ENCODE peak calls at places on chromosomes 13 and 19, in nine cellular contexts. One of them, this sample, is unnamed.

GRCh38 chr13:39347926-39348901 is 254.8 kb downstream of the LHFPL6 start:
- DNase-seq in activated CD8-positive, alpha-beta memory T cell treated with anti-CD3 and anti-CD28 coated beads for 48 hours: no peak
- DNase-seq in activated naive CD8-positive, alpha-beta T cell treated with anti-CD3 and anti-CD28 coated beads, Interleukin-2, amount 50 U/mL, for 24 hours: no peak
- DNase-seq in stimulated activated CD8-positive, alpha-beta memory T cell treated with anti-CD3 and anti-CD28 coated beads, Interleukin-7, amount 100 ng/mL, for 1 hour: no peak
- DNase-seq in pancreas: no peak
- DNase-seq in COLO829: no peak
- DNase-seq in T-cell: no peak
- DNase-seq in sciatic nerve: no peak
- DNase-seq in HTR-8/SVneo: no peak
- DNase-seq in this sample: no peak

GRCh38 chr19:1251233-1251502 is 2.8 kb downstream of the MIDN start:
- DNase-seq in sciatic nerve: no peak
- DNase-seq in stimulated activated CD8-positive, alpha-beta memory T cell treated with anti-CD3 and anti-CD28 coated beads, Interleukin-7, amount 100 ng/mL, for 1 hour: no peak
- DNase-seq in HTR-8/SVneo: no peak
- DNase-seq in T-cell: no peak
- DNase-seq in activated naive CD8-positive, alpha-beta T cell treated with anti-CD3 and anti-CD28 coated beads, Interleukin-2, amount 50 U/mL, for 24 hours: no peak
- DNase-seq in activated CD8-positive, alpha-beta memory T cell treated with anti-CD3 and anti-CD28 coated beads for 48 hours: no peak
- DNase-seq in pancreas: no peak
- DNase-seq in COLO829: no peak
- DNase-seq in this sample: peak

GRCh38 chr19:2049741-2050348 is 1.2 kb downstream of the MKNK2 start:
- DNase-seq in HTR-8/SVneo: peak
- DNase-seq in T-cell: peak
- DNase-seq in COLO829: no peak
- DNase-seq in pancreas: peak
- DNase-seq in stimulated activated CD8-positive, alpha-beta memory T cell treated with anti-CD3 and anti-CD28 coated beads, Interleukin-7, amount 100 ng/mL, for 1 hour: peak
- DNase-seq in sciatic nerve: peak
- DNase-seq in activated naive CD8-positive, alpha-beta T cell treated with anti-CD3 and anti-CD28 coated beads, Interleukin-2, amount 50 U/mL, for 24 hours: peak
- DNase-seq in activated CD8-positive, alpha-beta memory T cell treated with anti-CD3 and anti-CD28 coated beads for 48 hours: peak
- DNase-seq in this sample: peak

GRCh38 chr13:113152894-113153809 is 5.3 kb upstream of the PROZ start:
- DNase-seq in stimulated activated CD8-positive, alpha-beta memory T cell treated with anti-CD3 and anti-CD28 coated beads, Interleukin-7, amount 100 ng/mL, for 1 hour: no peak
- DNase-seq in HTR-8/SVneo: no peak
- DNase-seq in T-cell: no peak
- DNase-seq in COLO829: peak
- DNase-seq in pancreas: peak
- DNase-seq in activated CD8-positive, alpha-beta memory T cell treated with anti-CD3 and anti-CD28 coated beads for 48 hours: no peak
- DNase-seq in activated naive CD8-positive, alpha-beta T cell treated with anti-CD3 and anti-CD28 coated beads, Interleukin-2, amount 50 U/mL, for 24 hours: peak
- DNase-seq in sciatic nerve: peak
- DNase-seq in this sample: peak

GRCh38 chr13:63291701-63292100 is 1876.1 kb upstream of the PCDH20 start:
- DNase-seq in stimulated activated CD8-positive, alpha-beta memory T cell treated with anti-CD3 and anti-CD28 coated beads, Interleukin-7, amount 100 ng/mL, for 1 hour: no peak
- DNase-seq in sciatic nerve: no peak
- DNase-seq in activated naive CD8-positive, alpha-beta T cell treated with anti-CD3 and anti-CD28 coated beads, Interleukin-2, amount 50 U/mL, for 24 hours: no peak
- DNase-seq in HTR-8/SVneo: no peak
- DNase-seq in COLO829: no peak
- DNase-seq in activated CD8-positive, alpha-beta memory T cell treated with anti-CD3 and anti-CD28 coated beads for 48 hours: no peak
- DNase-seq in T-cell: no peak
- DNase-seq in pancreas: no peak
- DNase-seq in this sample: no peak

GRCh38 chr19:36008336-36008978 is at the start of gene SYNE4:
- DNase-seq in activated naive CD8-positive, alpha-beta T cell treated with anti-CD3 and anti-CD28 coated beads, Interleukin-2, amount 50 U/mL, for 24 hours: no peak
- DNase-seq in stimulated activated CD8-positive, alpha-beta memory T cell treated with anti-CD3 and anti-CD28 coated beads, Interleukin-7, amount 100 ng/mL, for 1 hour: no peak
- DNase-seq in COLO829: no peak
- DNase-seq in activated CD8-positive, alpha-beta memory T cell treated with anti-CD3 and anti-CD28 coated beads for 48 hours: no peak
- DNase-seq in pancreas: peak
- DNase-seq in HTR-8/SVneo: no peak
- DNase-seq in T-cell: no peak
- DNase-seq in sciatic nerve: no peak
- DNase-seq in this sample: no peak

GRCh38 chr13:52001120-52001731 is 10.0 kb downstream of the ATP7B start:
- DNase-seq in T-cell: no peak
- DNase-seq in stimulated activated CD8-positive, alpha-beta memory T cell treated with anti-CD3 and anti-CD28 coated beads, Interleukin-7, amount 100 ng/mL, for 1 hour: no peak
- DNase-seq in HTR-8/SVneo: peak
- DNase-seq in sciatic nerve: no peak
- DNase-seq in activated CD8-positive, alpha-beta memory T cell treated with anti-CD3 and anti-CD28 coated beads for 48 hours: no peak
- DNase-seq in activated naive CD8-positive, alpha-beta T cell treated with anti-CD3 and anti-CD28 coated beads, Interleukin-2, amount 50 U/mL, for 24 hours: no peak
- DNase-seq in COLO829: peak
- DNase-seq in pancreas: no peak
- DNase-seq in this sample: peak

GRCh38 chr13:95641961-95642621 is 2.4 kb downstream of the DZIP1 start:
- DNase-seq in sciatic nerve: peak
- DNase-seq in activated CD8-positive, alpha-beta memory T cell treated with anti-CD3 and anti-CD28 coated beads for 48 hours: no peak
- DNase-seq in activated naive CD8-positive, alpha-beta T cell treated with anti-CD3 and anti-CD28 coated beads, Interleukin-2, amount 50 U/mL, for 24 hours: peak
- DNase-seq in stimulated activated CD8-positive, alpha-beta memory T cell treated with anti-CD3 and anti-CD28 coated beads, Interleukin-7, amount 100 ng/mL, for 1 hour: no peak
- DNase-seq in pancreas: peak
- DNase-seq in HTR-8/SVneo: no peak
- DNase-seq in COLO829: no peak
- DNase-seq in T-cell: no peak
- DNase-seq in this sample: peak

GRCh38 chr13:76286178-76286577 is 600.0 kb downstream of the KCTD12 start:
- DNase-seq in pancreas: no peak
- DNase-seq in sciatic nerve: no peak
- DNase-seq in stimulated activated CD8-positive, alpha-beta memory T cell treated with anti-CD3 and anti-CD28 coated beads, Interleukin-7, amount 100 ng/mL, for 1 hour: no peak
- DNase-seq in HTR-8/SVneo: no peak
- DNase-seq in COLO829: no peak
- DNase-seq in activated CD8-positive, alpha-beta memory T cell treated with anti-CD3 and anti-CD28 coated beads for 48 hours: no peak
- DNase-seq in T-cell: no peak
- DNase-seq in activated naive CD8-positive, alpha-beta T cell treated with anti-CD3 and anti-CD28 coated beads, Interleukin-2, amount 50 U/mL, for 24 hours: no peak
- DNase-seq in this sample: peak

GRCh38 chr19:31890230-31890629 is 455.2 kb upstream of the ZNF507 start:
- DNase-seq in HTR-8/SVneo: no peak
- DNase-seq in activated CD8-positive, alpha-beta memory T cell treated with anti-CD3 and anti-CD28 coated beads for 48 hours: no peak
- DNase-seq in COLO829: no peak
- DNase-seq in pancreas: no peak
- DNase-seq in sciatic nerve: no peak
- DNase-seq in activated naive CD8-positive, alpha-beta T cell treated with anti-CD3 and anti-CD28 coated beads, Interleukin-2, amount 50 U/mL, for 24 hours: no peak
- DNase-seq in T-cell: no peak
- DNase-seq in stimulated activated CD8-positive, alpha-beta memory T cell treated with anti-CD3 and anti-CD28 coated beads, Interleukin-7, amount 100 ng/mL, for 1 hour: no peak
- DNase-seq in this sample: no peak

GRCh38 chr19:48968813-48969218 is 3.7 kb downstream of the FTL start:
- DNase-seq in activated naive CD8-positive, alpha-beta T cell treated with anti-CD3 and anti-CD28 coated beads, Interleukin-2, amount 50 U/mL, for 24 hours: no peak
- DNase-seq in T-cell: no peak
- DNase-seq in HTR-8/SVneo: no peak
- DNase-seq in stimulated activated CD8-positive, alpha-beta memory T cell treated with anti-CD3 and anti-CD28 coated beads, Interleukin-7, amount 100 ng/mL, for 1 hour: no peak
- DNase-seq in sciatic nerve: no peak
- DNase-seq in pancreas: no peak
- DNase-seq in COLO829: no peak
- DNase-seq in activated CD8-positive, alpha-beta memory T cell treated with anti-CD3 and anti-CD28 coated beads for 48 hours: no peak
- DNase-seq in this sample: no peak

GRCh38 chr13:34076319-34076718 is 258.4 kb downstream of the RFC3 start:
- DNase-seq in pancreas: no peak
- DNase-seq in activated CD8-positive, alpha-beta memory T cell treated with anti-CD3 and anti-CD28 coated beads for 48 hours: no peak
- DNase-seq in stimulated activated CD8-positive, alpha-beta memory T cell treated with anti-CD3 and anti-CD28 coated beads, Interleukin-7, amount 100 ng/mL, for 1 hour: no peak
- DNase-seq in T-cell: no peak
- DNase-seq in activated naive CD8-positive, alpha-beta T cell treated with anti-CD3 and anti-CD28 coated beads, Interleukin-2, amount 50 U/mL, for 24 hours: no peak
- DNase-seq in sciatic nerve: no peak
- DNase-seq in COLO829: peak
- DNase-seq in HTR-8/SVneo: no peak
- DNase-seq in this sample: peak

GRCh38 chr13:34942732-34943674 is 933 bp downstream of the NBEA start:
- DNase-seq in sciatic nerve: peak
- DNase-seq in stimulated activated CD8-positive, alpha-beta memory T cell treated with anti-CD3 and anti-CD28 coated beads, Interleukin-7, amount 100 ng/mL, for 1 hour: no peak
- DNase-seq in activated CD8-positive, alpha-beta memory T cell treated with anti-CD3 and anti-CD28 coated beads for 48 hours: no peak
- DNase-seq in HTR-8/SVneo: peak
- DNase-seq in COLO829: no peak
- DNase-seq in T-cell: no peak
- DNase-seq in activated naive CD8-positive, alpha-beta T cell treated with anti-CD3 and anti-CD28 coated beads, Interleukin-2, amount 50 U/mL, for 24 hours: peak
- DNase-seq in pancreas: peak
- DNase-seq in this sample: no peak

GRCh38 chr19:3098515-3099346 is 4.6 kb downstream of the GNA11 start:
- DNase-seq in COLO829: no peak
- DNase-seq in activated CD8-positive, alpha-beta memory T cell treated with anti-CD3 and anti-CD28 coated beads for 48 hours: no peak
- DNase-seq in activated naive CD8-positive, alpha-beta T cell treated with anti-CD3 and anti-CD28 coated beads, Interleukin-2, amount 50 U/mL, for 24 hours: no peak
- DNase-seq in stimulated activated CD8-positive, alpha-beta memory T cell treated with anti-CD3 and anti-CD28 coated beads, Interleukin-7, amount 100 ng/mL, for 1 hour: no peak
- DNase-seq in pancreas: no peak
- DNase-seq in sciatic nerve: no peak
- DNase-seq in T-cell: no peak
- DNase-seq in HTR-8/SVneo: no peak
- DNase-seq in this sample: peak

GRCh38 chr19:35248310-35249145 is at the start of gene LSR:
- DNase-seq in activated CD8-positive, alpha-beta memory T cell treated with anti-CD3 and anti-CD28 coated beads for 48 hours: no peak
- DNase-seq in pancreas: peak
- DNase-seq in COLO829: no peak
- DNase-seq in stimulated activated CD8-positive, alpha-beta memory T cell treated with anti-CD3 and anti-CD28 coated beads, Interleukin-7, amount 100 ng/mL, for 1 hour: peak
- DNase-seq in HTR-8/SVneo: peak
- DNase-seq in T-cell: peak
- DNase-seq in sciatic nerve: no peak
- DNase-seq in activated naive CD8-positive, alpha-beta T cell treated with anti-CD3 and anti-CD28 coated beads, Interleukin-2, amount 50 U/mL, for 24 hours: peak
- DNase-seq in this sample: no peak

GRCh38 chr19:57110592-57111328 is 9.0 kb upstream of the USP29 start:
- DNase-seq in pancreas: no peak
- DNase-seq in activated naive CD8-positive, alpha-beta T cell treated with anti-CD3 and anti-CD28 coated beads, Interleukin-2, amount 50 U/mL, for 24 hours: no peak
- DNase-seq in activated CD8-positive, alpha-beta memory T cell treated with anti-CD3 and anti-CD28 coated beads for 48 hours: no peak
- DNase-seq in T-cell: no peak
- DNase-seq in COLO829: no peak
- DNase-seq in sciatic nerve: no peak
- DNase-seq in stimulated activated CD8-positive, alpha-beta memory T cell treated with anti-CD3 and anti-CD28 coated beads, Interleukin-7, amount 100 ng/mL, for 1 hour: no peak
- DNase-seq in HTR-8/SVneo: no peak
- DNase-seq in this sample: no peak

GRCh38 chr13:113064534-113065405 is 40.8 kb upstream of the F7 start:
- DNase-seq in COLO829: no peak
- DNase-seq in HTR-8/SVneo: peak
- DNase-seq in T-cell: no peak
- DNase-seq in activated naive CD8-positive, alpha-beta T cell treated with anti-CD3 and anti-CD28 coated beads, Interleukin-2, amount 50 U/mL, for 24 hours: no peak
- DNase-seq in pancreas: no peak
- DNase-seq in stimulated activated CD8-positive, alpha-beta memory T cell treated with anti-CD3 and anti-CD28 coated beads, Interleukin-7, amount 100 ng/mL, for 1 hour: no peak
- DNase-seq in sciatic nerve: no peak
- DNase-seq in activated CD8-positive, alpha-beta memory T cell treated with anti-CD3 and anti-CD28 coated beads for 48 hours: no peak
- DNase-seq in this sample: peak

GRCh38 chr13:97539651-97540230 is 105.8 kb downstream of the RAP2A start:
- DNase-seq in pancreas: no peak
- DNase-seq in activated naive CD8-positive, alpha-beta T cell treated with anti-CD3 and anti-CD28 coated beads, Interleukin-2, amount 50 U/mL, for 24 hours: no peak
- DNase-seq in T-cell: no peak
- DNase-seq in COLO829: peak
- DNase-seq in stimulated activated CD8-positive, alpha-beta memory T cell treated with anti-CD3 and anti-CD28 coated beads, Interleukin-7, amount 100 ng/mL, for 1 hour: no peak
- DNase-seq in HTR-8/SVneo: no peak
- DNase-seq in sciatic nerve: no peak
- DNase-seq in activated CD8-positive, alpha-beta memory T cell treated with anti-CD3 and anti-CD28 coated beads for 48 hours: no peak
- DNase-seq in this sample: peak

GRCh38 chr19:48181505-48181904 is 11.0 kb downstream of the ZSWIM9 start:
- DNase-seq in sciatic nerve: no peak
- DNase-seq in COLO829: no peak
- DNase-seq in HTR-8/SVneo: no peak
- DNase-seq in T-cell: no peak
- DNase-seq in activated CD8-positive, alpha-beta memory T cell treated with anti-CD3 and anti-CD28 coated beads for 48 hours: no peak
- DNase-seq in activated naive CD8-positive, alpha-beta T cell treated with anti-CD3 and anti-CD28 coated beads, Interleukin-2, amount 50 U/mL, for 24 hours: no peak
- DNase-seq in pancreas: no peak
- DNase-seq in stimulated activated CD8-positive, alpha-beta memory T cell treated with anti-CD3 and anti-CD28 coated beads, Interleukin-7, amount 100 ng/mL, for 1 hour: no peak
- DNase-seq in this sample: no peak

GRCh38 chr19:43895727-43896126 is 39.4 kb downstream of the ZNF45 start:
- DNase-seq in T-cell: no peak
- DNase-seq in COLO829: no peak
- DNase-seq in HTR-8/SVneo: no peak
- DNase-seq in activated naive CD8-positive, alpha-beta T cell treated with anti-CD3 and anti-CD28 coated beads, Interleukin-2, amount 50 U/mL, for 24 hours: no peak
- DNase-seq in sciatic nerve: no peak
- DNase-seq in activated CD8-positive, alpha-beta memory T cell treated with anti-CD3 and anti-CD28 coated beads for 48 hours: no peak
- DNase-seq in pancreas: no peak
- DNase-seq in stimulated activated CD8-positive, alpha-beta memory T cell treated with anti-CD3 and anti-CD28 coated beads, Interleukin-7, amount 100 ng/mL, for 1 hour: no peak
- DNase-seq in this sample: peak

GRCh38 chr13:54841682-54842081 is 1813.1 kb downstream of the OLFM4 start:
- DNase-seq in sciatic nerve: no peak
- DNase-seq in HTR-8/SVneo: no peak
- DNase-seq in activated naive CD8-positive, alpha-beta T cell treated with anti-CD3 and anti-CD28 coated beads, Interleukin-2, amount 50 U/mL, for 24 hours: no peak
- DNase-seq in T-cell: no peak
- DNase-seq in COLO829: no peak
- DNase-seq in activated CD8-positive, alpha-beta memory T cell treated with anti-CD3 and anti-CD28 coated beads for 48 hours: no peak
- DNase-seq in pancreas: no peak
- DNase-seq in stimulated activated CD8-positive, alpha-beta memory T cell treated with anti-CD3 and anti-CD28 coated beads, Interleukin-7, amount 100 ng/mL, for 1 hour: no peak
- DNase-seq in this sample: no peak

GRCh38 chr19:18419195-18419698 is at the start of gene SSBP4:
- DNase-seq in COLO829: peak
- DNase-seq in stimulated activated CD8-positive, alpha-beta memory T cell treated with anti-CD3 and anti-CD28 coated beads, Interleukin-7, amount 100 ng/mL, for 1 hour: no peak
- DNase-seq in pancreas: peak
- DNase-seq in T-cell: peak
- DNase-seq in activated CD8-positive, alpha-beta memory T cell treated with anti-CD3 and anti-CD28 coated beads for 48 hours: no peak
- DNase-seq in sciatic nerve: peak
- DNase-seq in activated naive CD8-positive, alpha-beta T cell treated with anti-CD3 and anti-CD28 coated beads, Interleukin-2, amount 50 U/mL, for 24 hours: peak
- DNase-seq in HTR-8/SVneo: peak
- DNase-seq in this sample: peak

GRCh38 chr19:14555918-14556661 is 15.8 kb downstream of the NDUFB7 start:
- DNase-seq in sciatic nerve: no peak
- DNase-seq in activated naive CD8-positive, alpha-beta T cell treated with anti-CD3 and anti-CD28 coated beads, Interleukin-2, amount 50 U/mL, for 24 hours: no peak
- DNase-seq in T-cell: no peak
- DNase-seq in stimulated activated CD8-positive, alpha-beta memory T cell treated with anti-CD3 and anti-CD28 coated beads, Interleukin-7, amount 100 ng/mL, for 1 hour: no peak
- DNase-seq in activated CD8-positive, alpha-beta memory T cell treated with anti-CD3 and anti-CD28 coated beads for 48 hours: no peak
- DNase-seq in pancreas: no peak
- DNase-seq in COLO829: no peak
- DNase-seq in HTR-8/SVneo: no peak
- DNase-seq in this sample: peak

GRCh38 chr19:33376423-33376822 is 2.9 kb downstream of the CEBPG start:
- DNase-seq in T-cell: no peak
- DNase-seq in pancreas: peak
- DNase-seq in HTR-8/SVneo: no peak
- DNase-seq in activated naive CD8-positive, alpha-beta T cell treated with anti-CD3 and anti-CD28 coated beads, Interleukin-2, amount 50 U/mL, for 24 hours: no peak
- DNase-seq in sciatic nerve: peak
- DNase-seq in stimulated activated CD8-positive, alpha-beta memory T cell treated with anti-CD3 and anti-CD28 coated beads, Interleukin-7, amount 100 ng/mL, for 1 hour: no peak
- DNase-seq in COLO829: no peak
- DNase-seq in activated CD8-positive, alpha-beta memory T cell treated with anti-CD3 and anti-CD28 coated beads for 48 hours: no peak
- DNase-seq in this sample: peak

GRCh38 chr19:41352609-41353465 is 885 bp downstream of the TGFB1 start:
- DNase-seq in stimulated activated CD8-positive, alpha-beta memory T cell treated with anti-CD3 and anti-CD28 coated beads, Interleukin-7, amount 100 ng/mL, for 1 hour: peak
- DNase-seq in T-cell: peak
- DNase-seq in activated naive CD8-positive, alpha-beta T cell treated with anti-CD3 and anti-CD28 coated beads, Interleukin-2, amount 50 U/mL, for 24 hours: peak
- DNase-seq in HTR-8/SVneo: peak
- DNase-seq in pancreas: peak
- DNase-seq in sciatic nerve: peak
- DNase-seq in COLO829: no peak
- DNase-seq in activated CD8-positive, alpha-beta memory T cell treated with anti-CD3 and anti-CD28 coated beads for 48 hours: peak
- DNase-seq in this sample: peak

GRCh38 chr19:6150289-6150688 is 14.8 kb downstream of the ACSBG2 start:
- DNase-seq in activated naive CD8-positive, alpha-beta T cell treated with anti-CD3 and anti-CD28 coated beads, Interleukin-2, amount 50 U/mL, for 24 hours: no peak
- DNase-seq in T-cell: no peak
- DNase-seq in COLO829: no peak
- DNase-seq in pancreas: no peak
- DNase-seq in activated CD8-positive, alpha-beta memory T cell treated with anti-CD3 and anti-CD28 coated beads for 48 hours: no peak
- DNase-seq in stimulated activated CD8-positive, alpha-beta memory T cell treated with anti-CD3 and anti-CD28 coated beads, Interleukin-7, amount 100 ng/mL, for 1 hour: no peak
- DNase-seq in sciatic nerve: no peak
- DNase-seq in HTR-8/SVneo: no peak
- DNase-seq in this sample: no peak

GRCh38 chr13:45747071-45747470 is 45.0 kb downstream of the CBY2 start:
- DNase-seq in activated CD8-positive, alpha-beta memory T cell treated with anti-CD3 and anti-CD28 coated beads for 48 hours: no peak
- DNase-seq in HTR-8/SVneo: no peak
- DNase-seq in COLO829: no peak
- DNase-seq in pancreas: no peak
- DNase-seq in activated naive CD8-positive, alpha-beta T cell treated with anti-CD3 and anti-CD28 coated beads, Interleukin-2, amount 50 U/mL, for 24 hours: no peak
- DNase-seq in T-cell: no peak
- DNase-seq in sciatic nerve: no peak
- DNase-seq in stimulated activated CD8-positive, alpha-beta memory T cell treated with anti-CD3 and anti-CD28 coated beads, Interleukin-7, amount 100 ng/mL, for 1 hour: no peak
- DNase-seq in this sample: no peak

GRCh38 chr13:97257228-97257755 is 35.2 kb downstream of the MBNL2 start:
- DNase-seq in T-cell: no peak
- DNase-seq in pancreas: no peak
- DNase-seq in activated CD8-positive, alpha-beta memory T cell treated with anti-CD3 and anti-CD28 coated beads for 48 hours: no peak
- DNase-seq in COLO829: no peak
- DNase-seq in stimulated activated CD8-positive, alpha-beta memory T cell treated with anti-CD3 and anti-CD28 coated beads, Interleukin-7, amount 100 ng/mL, for 1 hour: no peak
- DNase-seq in sciatic nerve: no peak
- DNase-seq in HTR-8/SVneo: no peak
- DNase-seq in activated naive CD8-positive, alpha-beta T cell treated with anti-CD3 and anti-CD28 coated beads, Interleukin-2, amount 50 U/mL, for 24 hours: no peak
- DNase-seq in this sample: no peak

GRCh38 chr13:48214519-48215121 is 18.4 kb upstream of the ITM2B start:
- DNase-seq in activated CD8-positive, alpha-beta memory T cell treated with anti-CD3 and anti-CD28 coated beads for 48 hours: no peak
- DNase-seq in COLO829: no peak
- DNase-seq in activated naive CD8-positive, alpha-beta T cell treated with anti-CD3 and anti-CD28 coated beads, Interleukin-2, amount 50 U/mL, for 24 hours: peak
- DNase-seq in T-cell: peak
- DNase-seq in sciatic nerve: no peak
- DNase-seq in HTR-8/SVneo: no peak
- DNase-seq in pancreas: no peak
- DNase-seq in stimulated activated CD8-positive, alpha-beta memory T cell treated with anti-CD3 and anti-CD28 coated beads, Interleukin-7, amount 100 ng/mL, for 1 hour: no peak
- DNase-seq in this sample: no peak

GRCh38 chr19:56837004-56837403 is 3.5 kb downstream of the PEG3 start:
- DNase-seq in activated naive CD8-positive, alpha-beta T cell treated with anti-CD3 and anti-CD28 coated beads, Interleukin-2, amount 50 U/mL, for 24 hours: no peak
- DNase-seq in stimulated activated CD8-positive, alpha-beta memory T cell treated with anti-CD3 and anti-CD28 coated beads, Interleukin-7, amount 100 ng/mL, for 1 hour: no peak
- DNase-seq in activated CD8-positive, alpha-beta memory T cell treated with anti-CD3 and anti-CD28 coated beads for 48 hours: no peak
- DNase-seq in T-cell: no peak
- DNase-seq in sciatic nerve: no peak
- DNase-seq in pancreas: peak
- DNase-seq in HTR-8/SVneo: no peak
- DNase-seq in COLO829: no peak
- DNase-seq in this sample: no peak